ENCODE peak calls at places on chromosome 2, in seven cellular contexts. P is left ventricle myocardium inferior, M is anterior cingulate cortex, G is KBM-7, U is fibroblast of pulmonary artery, I is HEK293T, Z is endothelial cell. Q is an unnamed sample.

GRCh38 chr2:132383956-132384355 is 32.6 kb upstream of the GPR39 start:
- DNase-seq in P (no peak), M (no peak), G (no peak), U (no peak), I (no peak), Z (no peak), Q (no peak)

GRCh38 chr2:191152841-191153240 is 2.0 kb upstream of the STAT4 start:
- DNase-seq in P (no peak), M (no peak), G (no peak), U (peak), I (no peak), Z (no peak), Q (no peak)

GRCh38 chr2:23430263-23430662 is 45.3 kb downstream of the KLHL29 start:
- DNase-seq in P (no peak), M (no peak), G (no peak), U (peak), I (no peak), Z (no peak), Q (no peak)

GRCh38 chr2:69565431-69565839 is 78.1 kb downstream of the AAK1 start:
- DNase-seq in P (peak), M (no peak), G (peak), U (peak), I (peak), Z (peak), Q (peak)

GRCh38 chr2:239806758-239807434 is 218.2 kb downstream of the NDUFA10 start:
- DNase-seq in P (no peak), M (no peak), G (no peak), U (no peak), I (no peak), Z (no peak), Q (no peak)

GRCh38 chr2:181300600-181301291 is 156.4 kb upstream of the ITGA4 start:
- DNase-seq in P (no peak), M (no peak), G (peak), U (no peak), I (no peak), Z (no peak), Q (no peak)

GRCh38 chr2:220981926-220982325 is 590.2 kb downstream of the EPHA4 start:
- DNase-seq in P (no peak), M (no peak), G (no peak), U (no peak), I (no peak), Z (no peak), Q (no peak)

GRCh38 chr2:230170532-230170931 is 49.3 kb downstream of the SP110 start:
- DNase-seq in P (no peak), M (no peak), G (peak), U (peak), I (no peak), Z (no peak), Q (no peak)

GRCh38 chr2:64678771-64679615 is 25.3 kb upstream of the SERTAD2 start:
- DNase-seq in P (no peak), M (no peak), G (no peak), U (no peak), I (no peak), Z (no peak), Q (no peak)

GRCh38 chr2:236086403-236086970 is 81.7 kb downstream of the GBX2 start:
- DNase-seq in P (no peak), M (no peak), G (no peak), U (no peak), I (no peak), Z (no peak), Q (no peak)

GRCh38 chr2:196372811-196373664 is 201.7 kb upstream of the STK17B start:
- DNase-seq in P (no peak), M (no peak), G (no peak), U (peak), I (no peak), Z (no peak), Q (no peak)

GRCh38 chr2:120943403-120944034 is 207.9 kb downstream of the GLI2 start:
- DNase-seq in P (no peak), M (no peak), G (no peak), U (no peak), I (no peak), Z (no peak), Q (no peak)

GRCh38 chr2:102304711-102305591 is 6.4 kb upstream of the IL1RL1 start:
- DNase-seq in P (no peak), M (no peak), G (peak), U (no peak), I (no peak), Z (no peak), Q (no peak)

GRCh38 chr2:145573608-145574007 is 1053.7 kb upstream of the ZEB2 start:
- DNase-seq in P (no peak), M (no peak), G (no peak), U (no peak), I (no peak), Z (no peak), Q (no peak)

GRCh38 chr2:235740821-235741220 is 247.0 kb downstream of the AGAP1 start:
- DNase-seq in P (no peak), M (no peak), G (peak), U (no peak), I (no peak), Z (peak), Q (no peak)

GRCh38 chr2:123769001-123769400 is 256.1 kb upstream of the CNTNAP5 start:
- DNase-seq in P (no peak), M (no peak), G (no peak), U (no peak), I (no peak), Z (no peak), Q (no peak)

GRCh38 chr2:168926621-168927386 is 25.7 kb downstream of the G6PC2 start:
- DNase-seq in P (no peak), M (no peak), G (no peak), U (no peak), I (no peak), Z (no peak), Q (no peak)

GRCh38 chr2:217953011-217953481 is 49.7 kb downstream of the TNS1 start:
- DNase-seq in P (peak), M (no peak), G (no peak), U (no peak), I (no peak), Z (no peak), Q (no peak)

GRCh38 chr2:45102141-45102540 is 92.9 kb upstream of the SIX2 start:
- DNase-seq in P (no peak), M (no peak), G (no peak), U (no peak), I (no peak), Z (no peak), Q (no peak)

GRCh38 chr2:214843823-214844222 is 34.3 kb upstream of the BARD1 start:
- DNase-seq in P (no peak), M (no peak), G (no peak), U (no peak), I (no peak), Z (no peak), Q (no peak)

GRCh38 chr2:197515798-197516761 is at the start of gene MOB4:
- DNase-seq in P (peak), M (peak), G (peak), U (peak), I (peak), Z (peak), Q (peak)

GRCh38 chr2:140210963-140211362 is 1430.8 kb upstream of the NXPH2 start:
- DNase-seq in P (no peak), M (no peak), G (no peak), U (no peak), I (no peak), Z (no peak), Q (no peak)

GRCh38 chr2:64532030-64532429 is 7.9 kb downstream of the AFTPH start:
- DNase-seq in P (no peak), M (no peak), G (no peak), U (no peak), I (no peak), Z (no peak), Q (no peak)

GRCh38 chr2:70630761-70631160 is 77.1 kb upstream of the TGFA start:
- DNase-seq in P (no peak), M (no peak), G (no peak), U (no peak), I (no peak), Z (no peak), Q (no peak)

GRCh38 chr2:102294802-102295489 is 16.4 kb upstream of the IL1RL1 start:
- DNase-seq in P (no peak), M (no peak), G (no peak), U (peak), I (no peak), Z (no peak), Q (no peak)

GRCh38 chr2:140863713-140864112 is 1267.1 kb downstream of the LRP1B start:
- DNase-seq in P (no peak), M (no peak), G (peak), U (peak), I (peak), Z (peak), Q (peak)

GRCh38 chr2:67701011-67701410 is 303.9 kb downstream of the ETAA1 start:
- DNase-seq in P (no peak), M (no peak), G (no peak), U (no peak), I (no peak), Z (no peak), Q (no peak)

GRCh38 chr2:113080134-113080533 is 12.4 kb downstream of the IL1F10 start:
- DNase-seq in P (no peak), M (no peak), G (peak), U (peak), I (peak), Z (peak), Q (peak)

GRCh38 chr2:17901246-17901645 is 22.8 kb downstream of the KCNS3 start:
- DNase-seq in P (peak), M (no peak), G (no peak), U (no peak), I (no peak), Z (no peak), Q (no peak)

GRCh38 chr2:217331577-217332139 is 471.8 kb upstream of the TNP1 start:
- DNase-seq in P (no peak), M (no peak), G (no peak), U (peak), I (no peak), Z (no peak), Q (peak)

GRCh38 chr2:20524412-20525040 is 77.7 kb downstream of the RHOB start:
- DNase-seq in P (peak), M (no peak), G (peak), U (peak), I (no peak), Z (no peak), Q (no peak)

GRCh38 chr2:120334068-120334467 is 11.9 kb upstream of the INHBB start:
- DNase-seq in P (no peak), M (no peak), G (no peak), U (no peak), I (no peak), Z (no peak), Q (no peak)

GRCh38 chr2:96427917-96428316 is 77.2 kb downstream of the NEURL3 start:
- DNase-seq in P (no peak), M (no peak), G (no peak), U (peak), I (no peak), Z (no peak), Q (no peak)

GRCh38 chr2:131125195-131125757 is 20.1 kb downstream of the PLEKHB2 start:
- DNase-seq in P (no peak), M (no peak), G (no peak), U (no peak), I (no peak), Z (no peak), Q (no peak)

GRCh38 chr2:26623541-26624497 is 17.3 kb downstream of the CIB4 start:
- DNase-seq in P (no peak), M (no peak), G (no peak), U (peak), I (no peak), Z (no peak), Q (no peak)

GRCh38 chr2:55891671-55892071 is 31.9 kb downstream of the EFEMP1 start:
- DNase-seq in P (no peak), M (no peak), G (no peak), U (peak), I (no peak), Z (no peak), Q (no peak)

GRCh38 chr2:239393401-239393940 is 7.3 kb downstream of the HDAC4 start:
- DNase-seq in P (peak), M (no peak), G (no peak), U (peak), I (no peak), Z (no peak), Q (no peak)

GRCh38 chr2:45554073-45554742 is 56.9 kb downstream of the SRBD1 start:
- DNase-seq in P (no peak), M (no peak), G (no peak), U (peak), I (no peak), Z (no peak), Q (no peak)

GRCh38 chr2:12008425-12009061 is 262.1 kb downstream of the LPIN1 start:
- DNase-seq in P (no peak), M (no peak), G (no peak), U (peak), I (no peak), Z (no peak), Q (no peak)

GRCh38 chr2:111162718-111163331 is 42.1 kb downstream of the BCL2L11 start:
- DNase-seq in P (no peak), M (no peak), G (peak), U (peak), I (no peak), Z (peak), Q (no peak)

Q was measured in NT2/D1.